ENCODE peak calls at places on chromosomes 3 and 15, in five cellular contexts. F is neuronal stem cell, C is IMR-90, X is H1, N is H9. D is an unnamed sample.

GRCh38 chr3:61985020-61985419 is 388.3 kb downstream of the FEZF2 start:
- DNase-seq in C (peak), F (no peak), X (no peak), N (no peak), D (no peak)

GRCh38 chr3:152417181-152417580 is 148.5 kb downstream of the MBNL1 start:
- DNase-seq in F (no peak), X (no peak), C (peak), N (no peak), D (no peak)

GRCh38 chr15:92619380-92620101 is 36.0 kb downstream of the FAM174B start:
- DNase-seq in N (no peak), X (no peak), F (no peak), C (peak), D (no peak)

GRCh38 chr3:118817748-118818165 is 216.9 kb downstream of the IGSF11 start:
- DNase-seq in C (peak), X (no peak), F (peak), N (peak), D (peak)

GRCh38 chr15:74411686-74412085 is 22.1 kb downstream of the SEMA7A start:
- DNase-seq in X (no peak), F (no peak), N (no peak), C (no peak), D (no peak)

GRCh38 chr15:90046846-90047481 is 45.8 kb downstream of the ZNF710 start:
- DNase-seq in C (no peak), X (no peak), N (no peak), F (no peak), D (no peak)

GRCh38 chr3:12916159-12916558 is 74.8 kb upstream of the RPL32 start:
- DNase-seq in N (no peak), X (no peak), C (no peak), F (no peak), D (no peak)

GRCh38 chr3:172380632-172381031 is 67.6 kb downstream of the GHSR start:
- DNase-seq in X (no peak), N (no peak), C (no peak), F (no peak), D (no peak)

GRCh38 chr3:51929420-51930003 is 12.2 kb downstream of the RRP9 start:
- DNase-seq in X (no peak), C (no peak), N (peak), F (no peak), D (peak)

GRCh38 chr15:91849749-91850161 is 3.8 kb upstream of the SLCO3A1 start:
- DNase-seq in N (no peak), C (peak), F (no peak), X (no peak), D (peak)

GRCh38 chr3:63481627-63482026 is 170.8 kb upstream of the SNTN start:
- DNase-seq in X (no peak), N (no peak), F (no peak), C (no peak), D (no peak)

GRCh38 chr15:64775551-64776401 is at the start of gene RBPMS2:
- DNase-seq in N (peak), F (no peak), C (peak), X (no peak), D (peak)

GRCh38 chr3:5489536-5489935 is 302.0 kb downstream of the EDEM1 start:
- DNase-seq in X (no peak), N (no peak), C (no peak), F (no peak), D (no peak)

GRCh38 chr15:82930466-82930865 is 22.1 kb downstream of the HOMER2 start:
- DNase-seq in N (no peak), X (no peak), F (no peak), C (no peak), D (no peak)

GRCh38 chr15:33161209-33161608 is 33.3 kb downstream of the FMN1 start:
- DNase-seq in F (no peak), C (no peak), N (no peak), X (no peak), D (no peak)

GRCh38 chr3:122925756-122926155 is 101.8 kb downstream of the SEMA5B start:
- DNase-seq in N (no peak), C (no peak), F (no peak), X (no peak), D (no peak)

GRCh38 chr15:97014001-97014400 is 683.5 kb downstream of the NR2F2 start:
- DNase-seq in X (no peak), F (no peak), N (no peak), C (no peak), D (no peak)

GRCh38 chr15:78195735-78196201 is 38.6 kb downstream of the ACSBG1 start:
- DNase-seq in F (no peak), X (no peak), C (no peak), N (peak), D (peak)

GRCh38 chr3:45964139-45964538 is 20.9 kb downstream of the CXCR6 start:
- DNase-seq in N (no peak), X (no peak), C (no peak), F (no peak), D (no peak)

GRCh38 chr15:80986487-80986886 is 3.1 kb downstream of the MESD start:
- DNase-seq in C (no peak), F (no peak), N (no peak), X (no peak), D (no peak)

GRCh38 chr3:101072299-101072698 is 79.1 kb upstream of the ABI3BP start:
- DNase-seq in X (no peak), N (no peak), C (peak), F (no peak), D (no peak)

GRCh38 chr3:101069796-101070195 is 76.6 kb upstream of the ABI3BP start:
- DNase-seq in F (no peak), X (no peak), N (no peak), C (peak), D (no peak)

GRCh38 chr3:101070260-101071121 is 77.3 kb upstream of the ABI3BP start:
- DNase-seq in N (peak), C (no peak), X (peak), F (peak), D (peak)

GRCh38 chr3:101077361-101078011 is 84.3 kb upstream of the ABI3BP start:
- DNase-seq in C (peak), N (no peak), F (no peak), X (no peak), D (no peak)

DNA sequence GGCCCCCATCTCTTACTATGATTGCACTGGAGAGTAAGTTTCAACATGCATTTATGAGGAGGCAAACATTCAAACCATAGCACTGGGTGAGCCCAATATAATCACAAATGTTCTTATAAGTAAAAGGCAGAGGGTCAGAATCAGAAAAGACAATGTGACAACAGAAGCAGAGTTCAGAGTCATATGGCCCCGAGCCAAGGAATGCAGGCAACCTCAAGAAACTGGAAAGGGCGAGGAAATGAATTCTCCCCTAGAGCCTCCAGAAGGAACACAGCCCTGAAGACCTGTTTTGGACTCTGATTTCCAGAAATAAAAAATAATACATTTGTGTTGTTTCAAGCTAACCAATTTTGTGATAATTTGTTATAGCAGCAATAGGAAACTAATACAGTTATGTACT is 81.3 kb upstream of the ABI3BP start:
- DNase-seq in C (no peak), F (no peak), X (no peak), N (no peak), D (no peak)
- H3K23ac ChIP-seq in C (no peak), F (no peak), X (no peak), N (no peak), D (no peak)

GRCh38 chr3:134342269-134342668 is 32.0 kb downstream of the AMOTL2 start:
- DNase-seq in F (no peak), X (no peak), C (no peak), N (no peak), D (no peak)

GRCh38 chr3:134346744-134347143 is 27.5 kb downstream of the AMOTL2 start:
- DNase-seq in F (no peak), X (no peak), C (no peak), N (no peak), D (no peak)

GRCh38 chr3:134345202-134345601 is 29.0 kb downstream of the AMOTL2 start:
- DNase-seq in N (no peak), F (no peak), X (no peak), C (no peak), D (no peak)

GRCh38 chr3:134347516-134347915 is 26.7 kb downstream of the AMOTL2 start:
- DNase-seq in C (no peak), X (no peak), N (no peak), F (no peak), D (no peak)

GRCh38 chr3:134344560-134344959 is 29.7 kb downstream of the AMOTL2 start:
- DNase-seq in X (no peak), N (no peak), C (no peak), F (no peak), D (no peak)
- H2BK15ac ChIP-seq in X (no peak), N (no peak), C (no peak), F (no peak), D (no peak)

DNA sequence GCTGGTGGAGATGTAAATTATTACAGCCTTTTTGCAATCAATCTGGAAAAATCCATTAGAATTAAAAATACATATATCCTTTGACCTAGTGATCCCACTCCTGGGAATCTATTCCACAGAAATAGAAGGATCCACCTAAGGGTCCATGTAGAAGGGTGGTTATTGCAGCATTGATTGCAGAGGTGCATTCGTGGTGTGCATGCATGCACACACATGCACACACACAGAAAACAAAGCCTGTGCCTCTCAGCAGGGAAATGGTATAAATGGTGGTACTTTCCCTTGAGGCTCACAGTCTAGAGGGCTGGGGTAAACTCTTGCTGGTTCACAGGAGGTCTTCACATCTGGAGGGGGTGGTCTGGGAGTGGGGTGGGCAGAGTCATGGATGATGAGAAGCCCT is 19.4 kb upstream of the ADPGK start:
- DNase-seq in C (no peak), F (no peak), X (no peak), N (no peak), D (no peak)
- H3K23ac ChIP-seq in C (no peak), F (no peak), X (no peak), N (no peak), D (no peak)

GRCh38 chr3:128548426-128549282 is 55.7 kb upstream of the GATA2 start:
- DNase-seq in N (no peak), C (peak), F (no peak), X (no peak), D (no peak)
- H2BK15ac ChIP-seq in N (no peak), C (peak), F (no peak), X (no peak), D (no peak)

DNA sequence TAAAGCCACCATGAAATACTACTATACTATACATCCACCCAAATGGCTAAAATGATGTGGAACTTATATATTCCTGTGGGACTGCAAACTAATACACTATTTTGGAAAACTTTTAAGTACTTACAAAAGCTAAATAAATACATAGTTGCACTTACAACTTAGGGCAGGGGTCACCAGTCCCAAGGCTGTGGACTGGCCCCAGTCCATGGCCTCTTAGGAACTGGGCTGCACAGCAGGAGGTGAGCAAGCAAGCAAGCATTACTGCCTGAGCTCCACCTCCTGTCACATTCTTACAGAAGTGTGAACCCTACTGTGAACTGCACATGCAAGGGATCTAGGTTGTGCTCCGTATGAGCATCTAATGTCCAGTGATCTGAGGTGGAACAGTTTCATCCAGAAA is 18.1 kb downstream of the PIGB start:
- DNase-seq in N (no peak), X (no peak), C (no peak), F (no peak), D (peak)
- H3K23ac ChIP-seq in N (no peak), X (no peak), C (no peak), F (no peak), D (no peak)

D was measured in mesendoderm.